ENCODE peak calls at places on chromosomes 13 and 19, in eight cellular contexts. One of them, this sample, is unnamed.

GRCh38 chr13:109212630-109213029 is 573.8 kb downstream of the IRS2 start:
- DNase-seq in stimulated activated CD8-positive, alpha-beta memory T cell treated with anti-CD3 and anti-CD28 coated beads, Interleukin-7, amount 100 ng/mL, for 1 hour: no peak
- DNase-seq in GM13976: no peak
- DNase-seq in thoracic aorta: no peak
- DNase-seq in mammary epithelial cell: no peak
- DNase-seq in effector CD4-positive, alpha-beta T cell: no peak
- DNase-seq in progenitor cell of endocrine pancreas: no peak
- DNase-seq in GM03348: no peak
- DNase-seq in this sample: no peak

GRCh38 chr19:6412111-6412999 is 12.3 kb downstream of the KHSRP start:
- DNase-seq in stimulated activated CD8-positive, alpha-beta memory T cell treated with anti-CD3 and anti-CD28 coated beads, Interleukin-7, amount 100 ng/mL, for 1 hour: no peak
- DNase-seq in GM13976: peak; percentile 75
- DNase-seq in thoracic aorta: no peak
- DNase-seq in mammary epithelial cell: no peak
- DNase-seq in effector CD4-positive, alpha-beta T cell: peak; percentile 38
- DNase-seq in progenitor cell of endocrine pancreas: peak; percentile 50
- DNase-seq in GM03348: peak; percentile 31
- DNase-seq in this sample: no peak

GRCh38 chr19:926595-927043 is 784 bp downstream of the ARID3A start:
- DNase-seq in stimulated activated CD8-positive, alpha-beta memory T cell treated with anti-CD3 and anti-CD28 coated beads, Interleukin-7, amount 100 ng/mL, for 1 hour: no peak
- DNase-seq in GM13976: peak; percentile 80
- DNase-seq in thoracic aorta: no peak
- DNase-seq in mammary epithelial cell: no peak
- DNase-seq in effector CD4-positive, alpha-beta T cell: no peak
- DNase-seq in progenitor cell of endocrine pancreas: no peak
- DNase-seq in GM03348: peak; percentile 61
- DNase-seq in this sample: peak; percentile 90

GRCh38 chr19:35733180-35734125 is 8.8 kb downstream of the IGFLR1 start:
- DNase-seq in stimulated activated CD8-positive, alpha-beta memory T cell treated with anti-CD3 and anti-CD28 coated beads, Interleukin-7, amount 100 ng/mL, for 1 hour: no peak
- DNase-seq in GM13976: no peak
- DNase-seq in thoracic aorta: no peak
- DNase-seq in mammary epithelial cell: no peak
- DNase-seq in effector CD4-positive, alpha-beta T cell: no peak
- DNase-seq in progenitor cell of endocrine pancreas: no peak
- DNase-seq in GM03348: no peak
- DNase-seq in this sample: no peak

GRCh38 chr19:5154129-5154798 is 185.4 kb downstream of the KDM4B start:
- DNase-seq in stimulated activated CD8-positive, alpha-beta memory T cell treated with anti-CD3 and anti-CD28 coated beads, Interleukin-7, amount 100 ng/mL, for 1 hour: no peak
- DNase-seq in GM13976: peak; percentile 78
- DNase-seq in thoracic aorta: no peak
- DNase-seq in mammary epithelial cell: no peak
- DNase-seq in effector CD4-positive, alpha-beta T cell: no peak
- DNase-seq in progenitor cell of endocrine pancreas: peak; percentile 45
- DNase-seq in GM03348: peak; percentile 63
- DNase-seq in this sample: no peak

GRCh38 chr19:22625266-22626035 is 8.7 kb upstream of the ZNF492 start:
- DNase-seq in stimulated activated CD8-positive, alpha-beta memory T cell treated with anti-CD3 and anti-CD28 coated beads, Interleukin-7, amount 100 ng/mL, for 1 hour: no peak
- DNase-seq in GM13976: peak; percentile 3
- DNase-seq in thoracic aorta: no peak
- DNase-seq in mammary epithelial cell: no peak
- DNase-seq in effector CD4-positive, alpha-beta T cell: no peak
- DNase-seq in progenitor cell of endocrine pancreas: no peak
- DNase-seq in GM03348: no peak
- DNase-seq in this sample: no peak

GRCh38 chr19:43519436-43520088 is 7.4 kb downstream of the ETHE1 start:
- DNase-seq in stimulated activated CD8-positive, alpha-beta memory T cell treated with anti-CD3 and anti-CD28 coated beads, Interleukin-7, amount 100 ng/mL, for 1 hour: peak; percentile 56
- DNase-seq in GM13976: peak; percentile 74
- DNase-seq in thoracic aorta: no peak
- DNase-seq in mammary epithelial cell: peak; percentile 93
- DNase-seq in effector CD4-positive, alpha-beta T cell: peak; percentile 79
- DNase-seq in progenitor cell of endocrine pancreas: peak; percentile 68
- DNase-seq in GM03348: peak; percentile 85
- DNase-seq in this sample: peak; percentile 85

GRCh38 chr13:33263976-33264619 is 21.5 kb downstream of the STARD13 start:
- DNase-seq in stimulated activated CD8-positive, alpha-beta memory T cell treated with anti-CD3 and anti-CD28 coated beads, Interleukin-7, amount 100 ng/mL, for 1 hour: no peak
- DNase-seq in GM13976: no peak
- DNase-seq in thoracic aorta: no peak
- DNase-seq in mammary epithelial cell: no peak
- DNase-seq in effector CD4-positive, alpha-beta T cell: no peak
- DNase-seq in progenitor cell of endocrine pancreas: no peak
- DNase-seq in GM03348: no peak
- DNase-seq in this sample: no peak

GRCh38 chr13:76231522-76232167 is 595.5 kb downstream of the LMO7 start:
- DNase-seq in stimulated activated CD8-positive, alpha-beta memory T cell treated with anti-CD3 and anti-CD28 coated beads, Interleukin-7, amount 100 ng/mL, for 1 hour: no peak
- DNase-seq in GM13976: no peak
- DNase-seq in thoracic aorta: no peak
- DNase-seq in mammary epithelial cell: no peak
- DNase-seq in effector CD4-positive, alpha-beta T cell: no peak
- DNase-seq in progenitor cell of endocrine pancreas: no peak
- DNase-seq in GM03348: no peak
- DNase-seq in this sample: no peak

GRCh38 chr13:100875392-100876043 is 200.9 kb upstream of the TMTC4 start:
- DNase-seq in stimulated activated CD8-positive, alpha-beta memory T cell treated with anti-CD3 and anti-CD28 coated beads, Interleukin-7, amount 100 ng/mL, for 1 hour: no peak
- DNase-seq in GM13976: peak; percentile 18
- DNase-seq in thoracic aorta: no peak
- DNase-seq in mammary epithelial cell: peak; percentile 63
- DNase-seq in effector CD4-positive, alpha-beta T cell: no peak
- DNase-seq in progenitor cell of endocrine pancreas: no peak
- DNase-seq in GM03348: peak; percentile 68
- DNase-seq in this sample: no peak

GRCh38 chr19:34391813-34392212 is 12.4 kb upstream of the PDCD2L start:
- DNase-seq in stimulated activated CD8-positive, alpha-beta memory T cell treated with anti-CD3 and anti-CD28 coated beads, Interleukin-7, amount 100 ng/mL, for 1 hour: no peak
- DNase-seq in GM13976: no peak
- DNase-seq in thoracic aorta: no peak
- DNase-seq in mammary epithelial cell: no peak
- DNase-seq in effector CD4-positive, alpha-beta T cell: no peak
- DNase-seq in progenitor cell of endocrine pancreas: no peak
- DNase-seq in GM03348: no peak
- DNase-seq in this sample: no peak

GRCh38 chr13:28299941-28300340 is 161.6 kb downstream of the PAN3 start:
- DNase-seq in stimulated activated CD8-positive, alpha-beta memory T cell treated with anti-CD3 and anti-CD28 coated beads, Interleukin-7, amount 100 ng/mL, for 1 hour: no peak
- DNase-seq in GM13976: no peak
- DNase-seq in thoracic aorta: no peak
- DNase-seq in mammary epithelial cell: no peak
- DNase-seq in effector CD4-positive, alpha-beta T cell: no peak
- DNase-seq in progenitor cell of endocrine pancreas: no peak
- DNase-seq in GM03348: no peak
- DNase-seq in this sample: no peak

GRCh38 chr13:62747152-62747551 is 1331.5 kb upstream of the PCDH20 start:
- DNase-seq in stimulated activated CD8-positive, alpha-beta memory T cell treated with anti-CD3 and anti-CD28 coated beads, Interleukin-7, amount 100 ng/mL, for 1 hour: no peak
- DNase-seq in GM13976: no peak
- DNase-seq in thoracic aorta: no peak
- DNase-seq in mammary epithelial cell: no peak
- DNase-seq in effector CD4-positive, alpha-beta T cell: no peak
- DNase-seq in progenitor cell of endocrine pancreas: no peak
- DNase-seq in GM03348: no peak
- DNase-seq in this sample: no peak